ENCODE peak calls at places on chromosomes 2 and 18, in seven cellular contexts. One of them, this sample, is unnamed.

GRCh38 chr2:227862741-227863588 is 8.5 kb upstream of the DAW1 start:
- DNase-seq in central memory CD4-positive, alpha-beta T cell: no peak
- DNase-seq in left cardiac atrium: peak; percentile 31
- DNase-seq in activated T-cell treated with anti-CD3 and anti-CD28 coated beads for 1 hour: no peak
- DNase-seq in anterior cingulate cortex: no peak
- DNase-seq in putamen: peak; percentile 51
- DNase-seq in stimulated activated CD4-positive, alpha-beta T cell treated with anti-CD3 and anti-CD28 coated beads, Interleukin-1b, Interleukin-23, amount 100 ng/mL, for 4 hours: no peak
- DNase-seq in this sample: no peak

GRCh38 chr2:228938629-228939028 is 332.5 kb downstream of the PID1 start:
- DNase-seq in central memory CD4-positive, alpha-beta T cell: no peak
- DNase-seq in left cardiac atrium: no peak
- DNase-seq in activated T-cell treated with anti-CD3 and anti-CD28 coated beads for 1 hour: no peak
- DNase-seq in anterior cingulate cortex: no peak
- DNase-seq in putamen: no peak
- DNase-seq in stimulated activated CD4-positive, alpha-beta T cell treated with anti-CD3 and anti-CD28 coated beads, Interleukin-1b, Interleukin-23, amount 100 ng/mL, for 4 hours: no peak
- DNase-seq in this sample: no peak

GRCh38 chr18:31101148-31102019 is 837 bp downstream of the DSC2 start:
- DNase-seq in central memory CD4-positive, alpha-beta T cell: no peak
- DNase-seq in left cardiac atrium: peak; percentile 81
- DNase-seq in activated T-cell treated with anti-CD3 and anti-CD28 coated beads for 1 hour: no peak
- DNase-seq in anterior cingulate cortex: peak; percentile 48
- DNase-seq in putamen: peak; percentile 15
- DNase-seq in stimulated activated CD4-positive, alpha-beta T cell treated with anti-CD3 and anti-CD28 coated beads, Interleukin-1b, Interleukin-23, amount 100 ng/mL, for 4 hours: no peak
- DNase-seq in this sample: peak; percentile 24

GRCh38 chr18:3478262-3478978 is 28.4 kb downstream of the TGIF1 start:
- DNase-seq in central memory CD4-positive, alpha-beta T cell: no peak
- DNase-seq in left cardiac atrium: no peak
- DNase-seq in activated T-cell treated with anti-CD3 and anti-CD28 coated beads for 1 hour: no peak
- DNase-seq in anterior cingulate cortex: no peak
- DNase-seq in putamen: no peak
- DNase-seq in stimulated activated CD4-positive, alpha-beta T cell treated with anti-CD3 and anti-CD28 coated beads, Interleukin-1b, Interleukin-23, amount 100 ng/mL, for 4 hours: no peak
- DNase-seq in this sample: no peak

GRCh38 chr2:70094978-70095832 is 7.9 kb downstream of the PCBP1 start:
- DNase-seq in central memory CD4-positive, alpha-beta T cell: peak; percentile 76
- DNase-seq in left cardiac atrium: peak; percentile 63
- DNase-seq in activated T-cell treated with anti-CD3 and anti-CD28 coated beads for 1 hour: peak; percentile 33
- DNase-seq in anterior cingulate cortex: no peak
- DNase-seq in putamen: peak; percentile 90
- DNase-seq in stimulated activated CD4-positive, alpha-beta T cell treated with anti-CD3 and anti-CD28 coated beads, Interleukin-1b, Interleukin-23, amount 100 ng/mL, for 4 hours: no peak
- DNase-seq in this sample: peak; percentile 99

GRCh38 chr2:25664531-25665307 is 8.7 kb downstream of the DTNB start:
- DNase-seq in central memory CD4-positive, alpha-beta T cell: no peak
- DNase-seq in left cardiac atrium: peak; percentile 59
- DNase-seq in activated T-cell treated with anti-CD3 and anti-CD28 coated beads for 1 hour: no peak
- DNase-seq in anterior cingulate cortex: no peak
- DNase-seq in putamen: peak; percentile 62
- DNase-seq in stimulated activated CD4-positive, alpha-beta T cell treated with anti-CD3 and anti-CD28 coated beads, Interleukin-1b, Interleukin-23, amount 100 ng/mL, for 4 hours: no peak
- DNase-seq in this sample: peak; percentile 92

GRCh38 chr2:39099311-39099710 is 21.5 kb downstream of the SOS1 start:
- DNase-seq in central memory CD4-positive, alpha-beta T cell: no peak
- DNase-seq in left cardiac atrium: no peak
- DNase-seq in activated T-cell treated with anti-CD3 and anti-CD28 coated beads for 1 hour: no peak
- DNase-seq in anterior cingulate cortex: no peak
- DNase-seq in putamen: no peak
- DNase-seq in stimulated activated CD4-positive, alpha-beta T cell treated with anti-CD3 and anti-CD28 coated beads, Interleukin-1b, Interleukin-23, amount 100 ng/mL, for 4 hours: no peak
- DNase-seq in this sample: no peak

GRCh38 chr2:226124548-226125011 is 675.0 kb downstream of the IRS1 start:
- DNase-seq in central memory CD4-positive, alpha-beta T cell: no peak
- DNase-seq in left cardiac atrium: no peak
- DNase-seq in activated T-cell treated with anti-CD3 and anti-CD28 coated beads for 1 hour: no peak
- DNase-seq in anterior cingulate cortex: no peak
- DNase-seq in putamen: no peak
- DNase-seq in stimulated activated CD4-positive, alpha-beta T cell treated with anti-CD3 and anti-CD28 coated beads, Interleukin-1b, Interleukin-23, amount 100 ng/mL, for 4 hours: no peak
- DNase-seq in this sample: no peak

GRCh38 chr18:3710712-3711269 is 260.8 kb downstream of the TGIF1 start:
- DNase-seq in central memory CD4-positive, alpha-beta T cell: no peak
- DNase-seq in left cardiac atrium: peak; percentile 57
- DNase-seq in activated T-cell treated with anti-CD3 and anti-CD28 coated beads for 1 hour: no peak
- DNase-seq in anterior cingulate cortex: no peak
- DNase-seq in putamen: peak; percentile 17
- DNase-seq in stimulated activated CD4-positive, alpha-beta T cell treated with anti-CD3 and anti-CD28 coated beads, Interleukin-1b, Interleukin-23, amount 100 ng/mL, for 4 hours: no peak
- DNase-seq in this sample: peak; percentile 72

GRCh38 chr2:128727914-128728313 is 409.2 kb upstream of the HS6ST1 start:
- DNase-seq in central memory CD4-positive, alpha-beta T cell: no peak
- DNase-seq in left cardiac atrium: no peak
- DNase-seq in activated T-cell treated with anti-CD3 and anti-CD28 coated beads for 1 hour: no peak
- DNase-seq in anterior cingulate cortex: no peak
- DNase-seq in putamen: no peak
- DNase-seq in stimulated activated CD4-positive, alpha-beta T cell treated with anti-CD3 and anti-CD28 coated beads, Interleukin-1b, Interleukin-23, amount 100 ng/mL, for 4 hours: no peak
- DNase-seq in this sample: no peak

GRCh38 chr2:143768991-143769390 is 639.8 kb downstream of the ARHGAP15 start:
- DNase-seq in central memory CD4-positive, alpha-beta T cell: no peak
- DNase-seq in left cardiac atrium: no peak
- DNase-seq in activated T-cell treated with anti-CD3 and anti-CD28 coated beads for 1 hour: no peak
- DNase-seq in anterior cingulate cortex: no peak
- DNase-seq in putamen: no peak
- DNase-seq in stimulated activated CD4-positive, alpha-beta T cell treated with anti-CD3 and anti-CD28 coated beads, Interleukin-1b, Interleukin-23, amount 100 ng/mL, for 4 hours: no peak
- DNase-seq in this sample: no peak

GRCh38 chr2:30886101-30886500 is 78.9 kb upstream of the CAPN13 start:
- DNase-seq in central memory CD4-positive, alpha-beta T cell: no peak
- DNase-seq in left cardiac atrium: no peak
- DNase-seq in activated T-cell treated with anti-CD3 and anti-CD28 coated beads for 1 hour: no peak
- DNase-seq in anterior cingulate cortex: no peak
- DNase-seq in putamen: no peak
- DNase-seq in stimulated activated CD4-positive, alpha-beta T cell treated with anti-CD3 and anti-CD28 coated beads, Interleukin-1b, Interleukin-23, amount 100 ng/mL, for 4 hours: no peak
- DNase-seq in this sample: no peak

GRCh38 chr2:191950132-191950885 is 103.4 kb upstream of the CAVIN2 start:
- DNase-seq in central memory CD4-positive, alpha-beta T cell: no peak
- DNase-seq in left cardiac atrium: no peak
- DNase-seq in activated T-cell treated with anti-CD3 and anti-CD28 coated beads for 1 hour: no peak
- DNase-seq in anterior cingulate cortex: no peak
- DNase-seq in putamen: no peak
- DNase-seq in stimulated activated CD4-positive, alpha-beta T cell treated with anti-CD3 and anti-CD28 coated beads, Interleukin-1b, Interleukin-23, amount 100 ng/mL, for 4 hours: no peak
- DNase-seq in this sample: peak; percentile 19

GRCh38 chr2:201961401-201961800 is 72.3 kb upstream of the FZD7 start:
- DNase-seq in central memory CD4-positive, alpha-beta T cell: no peak
- DNase-seq in left cardiac atrium: no peak
- DNase-seq in activated T-cell treated with anti-CD3 and anti-CD28 coated beads for 1 hour: no peak
- DNase-seq in anterior cingulate cortex: no peak
- DNase-seq in putamen: no peak
- DNase-seq in stimulated activated CD4-positive, alpha-beta T cell treated with anti-CD3 and anti-CD28 coated beads, Interleukin-1b, Interleukin-23, amount 100 ng/mL, for 4 hours: no peak
- DNase-seq in this sample: no peak

GRCh38 chr18:36446059-36446458 is 148.5 kb downstream of the FHOD3 start:
- DNase-seq in central memory CD4-positive, alpha-beta T cell: no peak
- DNase-seq in left cardiac atrium: no peak
- DNase-seq in activated T-cell treated with anti-CD3 and anti-CD28 coated beads for 1 hour: no peak
- DNase-seq in anterior cingulate cortex: no peak
- DNase-seq in putamen: no peak
- DNase-seq in stimulated activated CD4-positive, alpha-beta T cell treated with anti-CD3 and anti-CD28 coated beads, Interleukin-1b, Interleukin-23, amount 100 ng/mL, for 4 hours: no peak
- DNase-seq in this sample: no peak

GRCh38 chr2:187548658-187549057 is 5.6 kb downstream of the TFPI start:
- DNase-seq in central memory CD4-positive, alpha-beta T cell: no peak
- DNase-seq in left cardiac atrium: no peak
- DNase-seq in activated T-cell treated with anti-CD3 and anti-CD28 coated beads for 1 hour: no peak
- DNase-seq in anterior cingulate cortex: no peak
- DNase-seq in putamen: no peak
- DNase-seq in stimulated activated CD4-positive, alpha-beta T cell treated with anti-CD3 and anti-CD28 coated beads, Interleukin-1b, Interleukin-23, amount 100 ng/mL, for 4 hours: no peak
- DNase-seq in this sample: no peak

GRCh38 chr2:108074150-108074549 is 87.8 kb downstream of the SLC5A7 start:
- DNase-seq in central memory CD4-positive, alpha-beta T cell: no peak
- DNase-seq in left cardiac atrium: no peak
- DNase-seq in activated T-cell treated with anti-CD3 and anti-CD28 coated beads for 1 hour: no peak
- DNase-seq in anterior cingulate cortex: no peak
- DNase-seq in putamen: no peak
- DNase-seq in stimulated activated CD4-positive, alpha-beta T cell treated with anti-CD3 and anti-CD28 coated beads, Interleukin-1b, Interleukin-23, amount 100 ng/mL, for 4 hours: no peak
- DNase-seq in this sample: no peak

GRCh38 chr2:175126661-175127060 is 41.3 kb downstream of the ATF2 start:
- DNase-seq in central memory CD4-positive, alpha-beta T cell: no peak
- DNase-seq in left cardiac atrium: no peak
- DNase-seq in activated T-cell treated with anti-CD3 and anti-CD28 coated beads for 1 hour: no peak
- DNase-seq in anterior cingulate cortex: no peak
- DNase-seq in putamen: no peak
- DNase-seq in stimulated activated CD4-positive, alpha-beta T cell treated with anti-CD3 and anti-CD28 coated beads, Interleukin-1b, Interleukin-23, amount 100 ng/mL, for 4 hours: no peak
- DNase-seq in this sample: no peak

GRCh38 chr2:8168876-8169275 is 513.0 kb upstream of the ID2 start:
- DNase-seq in central memory CD4-positive, alpha-beta T cell: no peak
- DNase-seq in left cardiac atrium: no peak
- DNase-seq in activated T-cell treated with anti-CD3 and anti-CD28 coated beads for 1 hour: no peak
- DNase-seq in anterior cingulate cortex: no peak
- DNase-seq in putamen: no peak
- DNase-seq in stimulated activated CD4-positive, alpha-beta T cell treated with anti-CD3 and anti-CD28 coated beads, Interleukin-1b, Interleukin-23, amount 100 ng/mL, for 4 hours: no peak
- DNase-seq in this sample: no peak

GRCh38 chr18:22250591-22250996 is 81.2 kb downstream of the GATA6 start:
- DNase-seq in central memory CD4-positive, alpha-beta T cell: no peak
- DNase-seq in left cardiac atrium: no peak
- DNase-seq in activated T-cell treated with anti-CD3 and anti-CD28 coated beads for 1 hour: no peak
- DNase-seq in anterior cingulate cortex: no peak
- DNase-seq in putamen: no peak
- DNase-seq in stimulated activated CD4-positive, alpha-beta T cell treated with anti-CD3 and anti-CD28 coated beads, Interleukin-1b, Interleukin-23, amount 100 ng/mL, for 4 hours: no peak
- DNase-seq in this sample: no peak

GRCh38 chr2:30514134-30514860 is 67.3 kb downstream of the LCLAT1 start:
- DNase-seq in central memory CD4-positive, alpha-beta T cell: no peak
- DNase-seq in left cardiac atrium: peak; percentile 53
- DNase-seq in activated T-cell treated with anti-CD3 and anti-CD28 coated beads for 1 hour: no peak
- DNase-seq in anterior cingulate cortex: no peak
- DNase-seq in putamen: no peak
- DNase-seq in stimulated activated CD4-positive, alpha-beta T cell treated with anti-CD3 and anti-CD28 coated beads, Interleukin-1b, Interleukin-23, amount 100 ng/mL, for 4 hours: no peak
- DNase-seq in this sample: peak; percentile 36

GRCh38 chr18:36185157-36185556 is 2.1 kb upstream of the MOCOS start:
- DNase-seq in central memory CD4-positive, alpha-beta T cell: no peak
- DNase-seq in left cardiac atrium: no peak
- DNase-seq in activated T-cell treated with anti-CD3 and anti-CD28 coated beads for 1 hour: no peak
- DNase-seq in anterior cingulate cortex: no peak
- DNase-seq in putamen: no peak
- DNase-seq in stimulated activated CD4-positive, alpha-beta T cell treated with anti-CD3 and anti-CD28 coated beads, Interleukin-1b, Interleukin-23, amount 100 ng/mL, for 4 hours: no peak
- DNase-seq in this sample: no peak

GRCh38 chr2:191567229-191567628 is 110.7 kb upstream of the NABP1 start:
- DNase-seq in central memory CD4-positive, alpha-beta T cell: no peak
- DNase-seq in left cardiac atrium: no peak
- DNase-seq in activated T-cell treated with anti-CD3 and anti-CD28 coated beads for 1 hour: no peak
- DNase-seq in anterior cingulate cortex: no peak
- DNase-seq in putamen: no peak
- DNase-seq in stimulated activated CD4-positive, alpha-beta T cell treated with anti-CD3 and anti-CD28 coated beads, Interleukin-1b, Interleukin-23, amount 100 ng/mL, for 4 hours: no peak
- DNase-seq in this sample: no peak

GRCh38 chr2:219947575-219947974 is 320.1 kb downstream of the SLC4A3 start:
- DNase-seq in central memory CD4-positive, alpha-beta T cell: no peak
- DNase-seq in left cardiac atrium: no peak
- DNase-seq in activated T-cell treated with anti-CD3 and anti-CD28 coated beads for 1 hour: no peak
- DNase-seq in anterior cingulate cortex: no peak
- DNase-seq in putamen: no peak
- DNase-seq in stimulated activated CD4-positive, alpha-beta T cell treated with anti-CD3 and anti-CD28 coated beads, Interleukin-1b, Interleukin-23, amount 100 ng/mL, for 4 hours: no peak
- DNase-seq in this sample: no peak

GRCh38 chr18:11040823-11041712 is 108.3 kb downstream of the PIEZO2 start:
- DNase-seq in central memory CD4-positive, alpha-beta T cell: no peak
- DNase-seq in left cardiac atrium: peak; percentile 30
- DNase-seq in activated T-cell treated with anti-CD3 and anti-CD28 coated beads for 1 hour: no peak
- DNase-seq in anterior cingulate cortex: no peak
- DNase-seq in putamen: peak; percentile 72
- DNase-seq in stimulated activated CD4-positive, alpha-beta T cell treated with anti-CD3 and anti-CD28 coated beads, Interleukin-1b, Interleukin-23, amount 100 ng/mL, for 4 hours: no peak
- DNase-seq in this sample: peak; percentile 94

GRCh38 chr2:46888421-46888952 is 27.1 kb downstream of the MCFD2 start:
- DNase-seq in central memory CD4-positive, alpha-beta T cell: no peak
- DNase-seq in left cardiac atrium: no peak
- DNase-seq in activated T-cell treated with anti-CD3 and anti-CD28 coated beads for 1 hour: no peak
- DNase-seq in anterior cingulate cortex: no peak
- DNase-seq in putamen: no peak
- DNase-seq in stimulated activated CD4-positive, alpha-beta T cell treated with anti-CD3 and anti-CD28 coated beads, Interleukin-1b, Interleukin-23, amount 100 ng/mL, for 4 hours: no peak
- DNase-seq in this sample: no peak

GRCh38 chr2:225100856-225101294 is 58.6 kb upstream of the DOCK10 start:
- DNase-seq in central memory CD4-positive, alpha-beta T cell: no peak
- DNase-seq in left cardiac atrium: no peak
- DNase-seq in activated T-cell treated with anti-CD3 and anti-CD28 coated beads for 1 hour: no peak
- DNase-seq in anterior cingulate cortex: no peak
- DNase-seq in putamen: no peak
- DNase-seq in stimulated activated CD4-positive, alpha-beta T cell treated with anti-CD3 and anti-CD28 coated beads, Interleukin-1b, Interleukin-23, amount 100 ng/mL, for 4 hours: no peak
- DNase-seq in this sample: no peak

GRCh38 chr2:84805250-84805917 is 75.5 kb downstream of the TRABD2A start:
- DNase-seq in central memory CD4-positive, alpha-beta T cell: no peak
- DNase-seq in left cardiac atrium: no peak
- DNase-seq in activated T-cell treated with anti-CD3 and anti-CD28 coated beads for 1 hour: no peak
- DNase-seq in anterior cingulate cortex: no peak
- DNase-seq in putamen: no peak
- DNase-seq in stimulated activated CD4-positive, alpha-beta T cell treated with anti-CD3 and anti-CD28 coated beads, Interleukin-1b, Interleukin-23, amount 100 ng/mL, for 4 hours: no peak
- DNase-seq in this sample: no peak

GRCh38 chr2:164514491-164514890 is 106.8 kb downstream of the GRB14 start:
- DNase-seq in central memory CD4-positive, alpha-beta T cell: no peak
- DNase-seq in left cardiac atrium: no peak
- DNase-seq in activated T-cell treated with anti-CD3 and anti-CD28 coated beads for 1 hour: no peak
- DNase-seq in anterior cingulate cortex: no peak
- DNase-seq in putamen: no peak
- DNase-seq in stimulated activated CD4-positive, alpha-beta T cell treated with anti-CD3 and anti-CD28 coated beads, Interleukin-1b, Interleukin-23, amount 100 ng/mL, for 4 hours: no peak
- DNase-seq in this sample: no peak

GRCh38 chr2:118801154-118801553 is 46.3 kb downstream of the EN1 start:
- DNase-seq in central memory CD4-positive, alpha-beta T cell: no peak
- DNase-seq in left cardiac atrium: no peak
- DNase-seq in activated T-cell treated with anti-CD3 and anti-CD28 coated beads for 1 hour: no peak
- DNase-seq in anterior cingulate cortex: no peak
- DNase-seq in putamen: no peak
- DNase-seq in stimulated activated CD4-positive, alpha-beta T cell treated with anti-CD3 and anti-CD28 coated beads, Interleukin-1b, Interleukin-23, amount 100 ng/mL, for 4 hours: no peak
- DNase-seq in this sample: no peak

GRCh38 chr18:31043709-31044108 is 1.2 kb upstream of the DSC3 start:
- DNase-seq in central memory CD4-positive, alpha-beta T cell: no peak
- DNase-seq in left cardiac atrium: no peak
- DNase-seq in activated T-cell treated with anti-CD3 and anti-CD28 coated beads for 1 hour: no peak
- DNase-seq in anterior cingulate cortex: no peak
- DNase-seq in putamen: no peak
- DNase-seq in stimulated activated CD4-positive, alpha-beta T cell treated with anti-CD3 and anti-CD28 coated beads, Interleukin-1b, Interleukin-23, amount 100 ng/mL, for 4 hours: no peak
- DNase-seq in this sample: no peak